ENCODE peak calls at places on chromosomes 11 and 22, in four cellular contexts. R is PC-3, M is cardiac muscle cell, V is colonic mucosa. H is an unnamed sample. For H3K4me1, the result is how much of the 10 kb centered on the place peaks cover.

GRCh38 chr11:126113515-126113957 is 50.9 kb upstream of the CDON start:
- DNase-seq in V (peak), R (peak), M (peak), H (no peak)

GRCh38 chr11:18802381-18803257 is 11.0 kb upstream of the PTPN5 start:
- DNase-seq in V (peak), M (peak), R (peak), H (no peak)

GRCh38 chr22:28855355-28856094 is 27.8 kb upstream of the ZNRF3 start:
- DNase-seq in R (peak), V (peak), M (peak), H (peak)

GRCh38 chr11:68929706-68930605 is 26.3 kb downstream of the IGHMBP2 start:
- DNase-seq in M (no peak), V (no peak), R (no peak), H (no peak)

GRCh38 chr11:126716456-126717083 is 284.0 kb downstream of the KIRREL3 start:
- DNase-seq in M (peak), R (peak), V (peak), H (peak)

GRCh38 chr11:130414107-130415088 is 14.0 kb downstream of the ADAMTS8 start:
- DNase-seq in V (no peak), R (no peak), M (no peak), H (no peak)

GRCh38 chr11:88655163-88655562 is 317.6 kb upstream of the CTSC start:
- DNase-seq in V (no peak), R (no peak), M (no peak), H (no peak)

GRCh38 chr22:31148953-31149627 is 8.8 kb upstream of the PLA2G3 start:
- DNase-seq in M (peak), V (peak), R (peak), H (peak)

GRCh38 chr22:27868738-27869282 is 50.2 kb downstream of the PITPNB start:
- DNase-seq in M (no peak), R (no peak), V (no peak), H (no peak)

GRCh38 chr11:61797263-61797944 is 4.7 kb downstream of the FEN1 start:
- DNase-seq in R (peak), V (peak), M (peak), H (no peak)

GRCh38 chr11:119505861-119506260 is 82.9 kb upstream of the THY1 start:
- DNase-seq in M (no peak), V (no peak), R (no peak), H (no peak)

GRCh38 chr11:86101493-86101892 is 32.6 kb upstream of the PICALM start:
- DNase-seq in R (peak), V (no peak), M (no peak), H (no peak)

GRCh38 chr11:19566583-19567379 is 145.9 kb upstream of the NAV2 start:
- DNase-seq in V (no peak), R (no peak), M (no peak), H (no peak)

GRCh38 chr11:64043545-64043944 is 7.8 kb downstream of the FLRT1 start:
- DNase-seq in M (no peak), R (no peak), V (no peak), H (no peak)

GRCh38 chr22:50531546-50532352 is 1.9 kb upstream of the TYMP start:
- DNase-seq in R (peak), V (peak), M (peak), H (no peak)

GRCh38 chr22:37014835-37015586 is 4.2 kb downstream of the TST start:
- DNase-seq in R (no peak), M (no peak), V (no peak), H (no peak)

GRCh38 chr22:37566903-37567798 is 6.9 kb downstream of the CDC42EP1 start:
- DNase-seq in M (peak), R (peak), V (peak), H (no peak)

GRCh38 chr11:2186669-2187266 is 15.2 kb upstream of the TH start:
- DNase-seq in V (no peak), M (peak), R (peak), H (no peak)

GRCh38 chr22:47124451-47124881 is 362.0 kb downstream of the TBC1D22A start:
- DNase-seq in M (no peak), R (no peak), V (no peak), H (no peak)

GRCh38 chr11:955154-956049 is 29.7 kb downstream of the AP2A2 start:
- DNase-seq in R (peak), M (no peak), V (peak), H (no peak)

GRCh38 chr11:105897161-105897560 is 124.9 kb downstream of the MSANTD4 start:
- DNase-seq in R (no peak), M (no peak), V (no peak), H (no peak)

GRCh38 chr11:48013269-48013901 is 33.0 kb downstream of the PTPRJ start:
- DNase-seq in V (peak), M (no peak), R (peak), H (no peak)

GRCh38 chr22:25154686-25154999 is 45.0 kb upstream of the CRYBB3 start:
- DNase-seq in R (no peak), M (no peak), V (no peak), H (no peak)

GRCh38 chr11:126583101-126583500 is 227.6 kb downstream of the ST3GAL4 start:
- DNase-seq in M (no peak), V (no peak), R (no peak), H (no peak)

GRCh38 chr22:20211997-20212753 is 55.9 kb downstream of the RTN4R start:
- DNase-seq in V (no peak), M (peak), R (no peak), H (no peak)

GRCh38 chr11:1390603-1391164 is 950 bp downstream of the BRSK2 start:
- DNase-seq in M (no peak), V (no peak), R (no peak), H (no peak)

GRCh38 chr22:41862530-41863266 is 29.8 kb downstream of the SREBF2 start:
- DNase-seq in M (no peak), R (no peak), V (no peak), H (no peak)

GRCh38 chr22:42994276-42994916 is 20.6 kb downstream of the PACSIN2 start:
- DNase-seq in V (no peak), M (no peak), R (no peak), H (no peak)

GRCh38 chr22:42993651-42994275 is 21.2 kb downstream of the PACSIN2 start:
- DNase-seq in M (peak), R (peak), V (no peak), H (no peak)

GRCh38 chr22:42994917-42995562 is 19.9 kb downstream of the PACSIN2 start:
- DNase-seq in V (peak), M (peak), R (peak), H (no peak)

GRCh38 chr22:42997577-42997976 is 17.4 kb downstream of the PACSIN2 start:
- DNase-seq in M (no peak), R (no peak), V (no peak), H (no peak)

GRCh38 chr22:42996646-42997365 is 18.1 kb downstream of the PACSIN2 start:
- DNase-seq in R (no peak), V (no peak), M (peak), H (no peak)
- H3K4me1 ChIP-seq in R (half or more), V (under half), M (under half), H (under half)

GRCh38 chr22:44317163-44317455 is 4.4 kb upstream of the SHISAL1 start:
- DNase-seq in V (no peak), M (no peak), R (no peak), H (no peak)

GRCh38 chr22:44317886-44318637 is 5.3 kb upstream of the SHISAL1 start:
- DNase-seq in M (no peak), R (no peak), V (no peak), H (no peak)

GRCh38 chr22:44316393-44317162 is 3.8 kb upstream of the SHISAL1 start:
- DNase-seq in V (no peak), M (no peak), R (no peak), H (no peak)

GRCh38 chr22:44318751-44319150 is 6.0 kb upstream of the SHISAL1 start:
- DNase-seq in M (no peak), R (no peak), V (no peak), H (no peak)

GRCh38 chr22:44319685-44320084 is 6.9 kb upstream of the SHISAL1 start:
- DNase-seq in M (no peak), R (no peak), V (no peak), H (no peak)
- H3K27ac ChIP-seq in M (no peak), R (no peak), V (no peak), H (no peak)

GRCh38 chr11:78370406-78371172 is 47.0 kb downstream of the GAB2 start:
- DNase-seq in V (no peak), R (no peak), M (peak), H (no peak)

GRCh38 chr11:78364128-78364751 is 53.4 kb downstream of the GAB2 start:
- DNase-seq in M (no peak), R (no peak), V (no peak), H (no peak)

GRCh38 chr11:78363018-78363619 is 54.5 kb downstream of the GAB2 start:
- DNase-seq in R (no peak), V (no peak), M (no peak), H (no peak)

GRCh38 chr11:78361228-78361627 is 56.4 kb downstream of the GAB2 start:
- DNase-seq in V (no peak), M (no peak), R (no peak), H (no peak)

DNA sequence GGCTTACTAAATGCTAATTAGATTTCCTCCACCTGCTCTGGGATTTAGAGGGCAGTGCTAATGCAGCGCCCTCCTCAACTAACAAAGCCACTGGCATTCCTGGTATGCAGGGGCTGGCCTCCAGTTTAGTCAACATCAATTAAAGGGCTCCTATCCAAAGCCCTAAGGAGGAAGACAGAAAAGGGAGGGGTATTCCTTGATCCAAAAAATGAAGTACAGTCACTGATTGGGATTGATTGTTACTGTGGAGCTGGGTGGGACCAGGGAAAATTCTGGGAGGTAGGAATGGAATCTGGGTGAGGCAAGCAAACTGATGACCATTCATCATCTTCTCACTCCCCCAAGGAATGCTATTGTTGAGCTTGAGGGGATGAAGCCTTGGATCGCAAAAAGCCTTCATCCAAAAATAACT is 52.2 kb downstream of the GAB2 start:
- DNase-seq in V (no peak), M (peak), R (peak), H (peak)
- H3K4me1 ChIP-seq in V (under half), M (under half), R (under half), H (under half)

GRCh38 chr11:10351768-10352641 is 47.1 kb downstream of the ADM start:
- DNase-seq in M (peak), R (peak), V (peak), H (peak)
- H3K27ac ChIP-seq in M (peak), R (peak), V (peak), H (peak)

GRCh38 chr11:3981084-3981633 is 113.4 kb upstream of the RRM1 start:
- DNase-seq in M (no peak), V (no peak), R (no peak), H (no peak)
- H3K4me1 ChIP-seq in M (under half), V (under half), R (under half), H (under half)

GRCh38 chr22:39349967-39350802 is at the start of gene SYNGR1:
- DNase-seq in V (no peak), M (no peak), R (no peak), H (no peak)
- H3K27ac ChIP-seq in V (no peak), M (no peak), R (no peak), H (no peak)

DNA sequence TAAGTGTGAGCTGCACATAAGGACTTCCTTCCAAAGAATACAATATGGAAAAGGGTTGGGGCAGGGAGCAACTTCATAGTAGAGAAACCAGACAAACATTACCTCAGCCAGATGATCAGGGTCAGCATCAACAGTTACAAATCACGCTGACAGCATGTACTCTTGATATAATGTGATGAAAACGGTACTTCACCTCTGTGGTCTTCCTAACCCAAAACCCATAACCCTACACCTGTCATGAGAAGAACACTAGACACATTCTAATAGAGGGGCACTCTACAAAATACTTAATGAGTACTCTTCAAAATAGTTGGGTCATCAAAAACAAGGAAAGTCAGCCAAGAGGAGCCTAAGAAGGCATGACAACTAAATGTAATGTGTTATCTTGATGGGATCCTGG is 43.9 kb downstream of the RRAS2 start:
- DNase-seq in R (no peak), M (no peak), V (no peak), H (no peak)
- H3K4me1 ChIP-seq in R (under half), M (under half), V (under half), H (under half)

GRCh38 chr11:9738126-9738525 is 74.2 kb downstream of the SWAP70 start:
- DNase-seq in M (peak), R (no peak), V (no peak), H (no peak)
- H3K27ac ChIP-seq in M (no peak), R (no peak), V (no peak), H (no peak)

GRCh38 chr11:72721276-72721675 is 30.9 kb downstream of the ARAP1 start:
- DNase-seq in M (no peak), V (no peak), R (no peak), H (no peak)
- H3K4me1 ChIP-seq in M (under half), V (under half), R (under half), H (under half)